ENCODE peak calls at places on chromosomes 16 and 17, in ten cellular contexts. D, P, O, M, K, G, Z, E, R and U are unnamed samples.

GRCh38 chr16:81198635-81199034 is 39.9 kb upstream of the BCO1 start:
- DNase-seq in M (no peak), E (peak; percentile 38), D (no peak), Z (no peak), K (no peak), R (no peak), G (no peak), O (no peak), P (no peak), U (peak; percentile 18)

GRCh38 chr16:9297437-9298113 is 206.1 kb downstream of the HAPSTR1 start:
- DNase-seq in Z (peak; percentile 14), E (peak; percentile 9), D (peak; percentile 27), G (peak; percentile 62), O (no peak), K (no peak), R (peak; percentile 70), M (peak; percentile 11), P (peak; percentile 19), U (no peak)

GRCh38 chr16:4366016-4366415 is 5.6 kb upstream of the VASN start:
- DNase-seq in E (no peak), O (no peak), D (no peak), R (no peak), P (no peak), K (no peak), G (no peak), M (no peak), Z (no peak), U (no peak)

GRCh38 chr17:78528541-78528940 is 48.7 kb downstream of the DNAH17 start:
- DNase-seq in K (no peak), Z (no peak), P (no peak), G (no peak), R (no peak), M (no peak), D (no peak), O (no peak), E (no peak), U (no peak)

GRCh38 chr17:69609495-69610315 is 195.2 kb downstream of the MAP2K6 start:
- DNase-seq in O (peak; percentile 35), M (no peak), P (peak; percentile 7), D (peak; percentile 18), E (peak; percentile 39), K (no peak), G (peak; percentile 34), R (peak; percentile 41), Z (peak; percentile 20), U (peak; percentile 22)

GRCh38 chr17:40022961-40023541 is 7.8 kb downstream of the CSF3 start:
- DNase-seq in K (no peak), P (no peak), R (peak; percentile 49), E (no peak), Z (no peak), M (no peak), D (peak; percentile 39), G (no peak), O (no peak), U (no peak)

GRCh38 chr16:1533443-1533951 is at the start of gene TMEM204:
- DNase-seq in K (no peak), G (peak; percentile 69), M (no peak), D (peak; percentile 46), P (peak; percentile 66), R (peak; percentile 56), E (no peak), Z (peak; percentile 67), O (no peak), U (no peak)

GRCh38 chr16:63289834-63290460 is 1253.7 kb upstream of the CDH8 start:
- DNase-seq in G (peak; percentile 60), Z (peak; percentile 19), D (peak; percentile 68), M (peak; percentile 74), R (peak; percentile 79), E (peak; percentile 4), P (peak; percentile 34), K (no peak), O (no peak), U (peak; percentile 36)

GRCh38 chr16:85428168-85428898 is 184.8 kb upstream of the GSE1 start:
- DNase-seq in E (peak; percentile 20), Z (peak; percentile 64), K (peak; percentile 42), M (peak; percentile 80), D (peak; percentile 73), O (no peak), G (peak; percentile 45), P (peak; percentile 73), R (peak; percentile 55), U (peak; percentile 16)

GRCh38 chr16:17339764-17340541 is 130.8 kb downstream of the XYLT1 start:
- DNase-seq in K (no peak), M (no peak), G (no peak), E (peak; percentile 60), P (peak; percentile 21), O (no peak), Z (no peak), R (no peak), D (no peak), U (no peak)

GRCh38 chr17:28547623-28548416 is 4.6 kb downstream of the UNC119 start:
- DNase-seq in E (peak; percentile 61), Z (peak; percentile 84), O (peak; percentile 21), M (peak; percentile 90), K (peak; percentile 51), R (peak; percentile 89), P (peak; percentile 87), D (peak; percentile 83), G (peak; percentile 90), U (peak; percentile 52)

GRCh38 chr16:49639739-49640388 is 216.0 kb downstream of the ZNF423 start:
- DNase-seq in K (no peak), O (no peak), G (peak; percentile 39), D (no peak), Z (no peak), M (peak; percentile 25), P (no peak), E (peak; percentile 81), R (peak; percentile 98), U (peak; percentile 24)

GRCh38 chr16:31451681-31452351 is 7.5 kb upstream of the ARMC5 start:
- DNase-seq in R (peak; percentile 95), D (peak; percentile 69), O (no peak), E (peak; percentile 69), M (peak; percentile 83), K (no peak), G (peak; percentile 59), Z (no peak), P (peak; percentile 47), U (peak; percentile 53)

GRCh38 chr17:43327421-43327820 is 71.4 kb upstream of the ARL4D start:
- DNase-seq in G (no peak), M (no peak), R (no peak), P (no peak), D (no peak), O (no peak), K (no peak), E (peak; percentile 32), Z (no peak), U (no peak)

GRCh38 chr16:76574651-76575050 is 297.4 kb downstream of the CNTNAP4 start:
- DNase-seq in E (no peak), P (no peak), R (no peak), K (no peak), D (no peak), Z (no peak), G (no peak), M (no peak), O (no peak), U (no peak)

GRCh38 chr17:50064253-50064991 is 8.5 kb downstream of the ITGA3 start:
- DNase-seq in Z (no peak), E (peak; percentile 99), O (peak; percentile 83), M (no peak), D (no peak), G (no peak), K (no peak), P (no peak), R (peak; percentile 58), U (peak; percentile 95)

GRCh38 chr16:90081606-90081970 is 4.5 kb upstream of the PRDM7 start:
- DNase-seq in G (peak; percentile 13), D (peak; percentile 17), E (no peak), M (no peak), Z (no peak), P (no peak), R (no peak), K (no peak), O (no peak), U (no peak)

GRCh38 chr17:72775237-72775636 is 317.3 kb downstream of the SLC39A11 start:
- DNase-seq in Z (no peak), G (no peak), P (no peak), M (no peak), R (no peak), O (no peak), D (no peak), K (no peak), E (no peak), U (no peak)

GRCh38 chr17:46777943-46778915 is 40.3 kb downstream of the WNT3 start:
- DNase-seq in E (peak; percentile 32), K (no peak), P (no peak), M (no peak), O (no peak), D (no peak), R (peak; percentile 64), Z (no peak), G (no peak), U (no peak)

GRCh38 chr17:27294689-27295630 is 1.0 kb downstream of the WSB1 start:
- DNase-seq in K (no peak), R (peak; percentile 94), G (peak; percentile 30), E (peak; percentile 89), P (peak; percentile 61), Z (peak; percentile 70), D (peak; percentile 68), O (peak; percentile 53), M (peak; percentile 81), U (peak; percentile 85)

GRCh38 chr17:65627892-65628622 is 66.6 kb upstream of the AXIN2 start:
- DNase-seq in E (peak; percentile 80), O (peak; percentile 88), D (peak; percentile 47), M (peak; percentile 12), G (no peak), Z (no peak), P (no peak), R (peak; percentile 87), K (no peak), U (peak; percentile 74)

GRCh38 chr16:11613381-11614303 is 26.9 kb upstream of the LITAF start:
- DNase-seq in O (no peak), E (peak; percentile 36), D (peak; percentile 34), P (peak; percentile 36), M (no peak), K (no peak), R (no peak), Z (no peak), G (no peak), U (no peak)

GRCh38 chr16:77807-78443 is at the start of gene MPG:
- DNase-seq in R (peak; percentile 92), Z (peak; percentile 82), K (peak; percentile 78), O (peak; percentile 49), P (peak; percentile 91), E (peak; percentile 74), D (peak; percentile 88), M (peak; percentile 92), G (peak; percentile 82), U (no peak)

GRCh38 chr17:36934759-36935630 is 2.3 kb upstream of the LHX1 start:
- DNase-seq in M (no peak), O (no peak), D (no peak), Z (no peak), E (peak; percentile 61), R (peak; percentile 75), G (no peak), P (peak; percentile 43), K (no peak), U (no peak)

GRCh38 chr16:85112364-85112763 is at the start of gene CIBAR2:
- DNase-seq in P (no peak), E (no peak), K (no peak), Z (no peak), O (no peak), D (no peak), M (peak; percentile 26), R (peak; percentile 86), G (no peak), U (no peak)

GRCh38 chr17:79892457-79893236 is 53.4 kb upstream of the CBX4 start:
- DNase-seq in Z (no peak), O (no peak), D (no peak), K (no peak), E (no peak), M (peak; percentile 97), G (no peak), P (no peak), R (no peak), U (no peak)